ENCODE peak calls at places on chromosomes 7 and 10, in eight cellular contexts. Y is astrocyte, A is AG09309, R is testis, C is fibroblast of pulmonary artery, Q is upper lobe of right lung, V is cardiac fibroblast, B is body of pancreas. O is an unnamed sample.
A peak's percentile ranks its signal among the peaks of the same experiment; 100 is the strongest.

GRCh38 chr7:34315032-34315431 is 343.0 kb upstream of the NPSR1 start:
- DNase-seq in R (no peak), C (peak; percentile 88), B (no peak), A (peak; percentile 68), Q (no peak), Y (peak; percentile 93), V (peak; percentile 83), O (no peak)

GRCh38 chr10:86209726-86210125 is 156.9 kb downstream of the GRID1 start:
- DNase-seq in V (no peak), Y (no peak), R (no peak), B (no peak), Q (peak; percentile 35), A (no peak), C (no peak), O (no peak)

GRCh38 chr7:108166687-108167086 is 36.5 kb upstream of the LAMB4 start:
- DNase-seq in A (no peak), B (no peak), Y (no peak), V (no peak), C (no peak), Q (no peak), R (no peak), O (no peak)

GRCh38 chr10:13705526-13706169 is 118.9 kb downstream of the PRPF18 start:
- DNase-seq in Q (no peak), B (peak; percentile 17), A (no peak), V (peak; percentile 56), C (peak; percentile 53), R (no peak), Y (no peak), O (no peak)

GRCh38 chr10:14153570-14154055 is 177.1 kb downstream of the FRMD4A start:
- DNase-seq in B (no peak), Q (no peak), Y (no peak), R (peak; percentile 18), V (peak; percentile 13), A (no peak), C (peak; percentile 8), O (peak; percentile 56)

GRCh38 chr7:157893535-157894044 is 556.8 kb downstream of the DNAJB6 start:
- DNase-seq in Q (peak; percentile 28), V (no peak), Y (no peak), B (no peak), R (no peak), A (no peak), C (no peak), O (no peak)

GRCh38 chr10:48199580-48200377 is 74.7 kb downstream of the FRMPD2 start:
- DNase-seq in B (no peak), C (peak; percentile 69), A (peak; percentile 83), R (no peak), Y (peak; percentile 36), Q (no peak), V (peak; percentile 77), O (no peak)

GRCh38 chr10:31582365-31583052 is 263.5 kb downstream of the ZEB1 start:
- DNase-seq in C (peak; percentile 30), Q (no peak), Y (peak; percentile 17), A (no peak), V (peak; percentile 45), R (no peak), B (no peak), O (peak; percentile 82)

GRCh38 chr7:26729150-26729772 is 135.1 kb downstream of the SKAP2 start:
- DNase-seq in A (no peak), R (no peak), Q (no peak), V (no peak), Y (no peak), B (no peak), C (no peak), O (no peak)

GRCh38 chr10:69103784-69104183 is 15.9 kb downstream of the SRGN start:
- DNase-seq in C (no peak), Q (no peak), B (no peak), A (no peak), R (no peak), V (no peak), Y (no peak), O (no peak)

GRCh38 chr7:143487566-143487965 is 9.9 kb downstream of the TAS2R41 start:
- DNase-seq in Y (peak; percentile 7), C (no peak), B (peak; percentile 25), A (no peak), R (peak; percentile 51), V (peak; percentile 30), Q (peak; percentile 67), O (no peak)

GRCh38 chr10:133309111-133309719 is 501 bp downstream of the ZNF511 start:
- DNase-seq in R (peak; percentile 95), C (peak; percentile 94), Q (peak; percentile 98), Y (peak; percentile 61), V (peak; percentile 94), A (no peak), B (peak; percentile 96), O (peak; percentile 90)

GRCh38 chr10:133306941-133307379 is 1.7 kb downstream of the TUBGCP2 start:
- DNase-seq in Y (no peak), Q (no peak), R (no peak), V (no peak), A (no peak), C (no peak), B (no peak), O (no peak)

GRCh38 chr10:133309720-133310398 is 1.1 kb downstream of the ZNF511 start:
- DNase-seq in A (no peak), Y (no peak), B (peak; percentile 73), Q (peak; percentile 81), R (no peak), V (no peak), C (no peak), O (no peak)

GRCh38 chr10:133307776-133308430 is 769 bp downstream of the TUBGCP2 start:
- DNase-seq in R (peak; percentile 93), C (peak; percentile 73), V (peak; percentile 71), Q (peak; percentile 93), Y (peak; percentile 38), B (peak; percentile 91), A (no peak), O (peak; percentile 65)

DNA sequence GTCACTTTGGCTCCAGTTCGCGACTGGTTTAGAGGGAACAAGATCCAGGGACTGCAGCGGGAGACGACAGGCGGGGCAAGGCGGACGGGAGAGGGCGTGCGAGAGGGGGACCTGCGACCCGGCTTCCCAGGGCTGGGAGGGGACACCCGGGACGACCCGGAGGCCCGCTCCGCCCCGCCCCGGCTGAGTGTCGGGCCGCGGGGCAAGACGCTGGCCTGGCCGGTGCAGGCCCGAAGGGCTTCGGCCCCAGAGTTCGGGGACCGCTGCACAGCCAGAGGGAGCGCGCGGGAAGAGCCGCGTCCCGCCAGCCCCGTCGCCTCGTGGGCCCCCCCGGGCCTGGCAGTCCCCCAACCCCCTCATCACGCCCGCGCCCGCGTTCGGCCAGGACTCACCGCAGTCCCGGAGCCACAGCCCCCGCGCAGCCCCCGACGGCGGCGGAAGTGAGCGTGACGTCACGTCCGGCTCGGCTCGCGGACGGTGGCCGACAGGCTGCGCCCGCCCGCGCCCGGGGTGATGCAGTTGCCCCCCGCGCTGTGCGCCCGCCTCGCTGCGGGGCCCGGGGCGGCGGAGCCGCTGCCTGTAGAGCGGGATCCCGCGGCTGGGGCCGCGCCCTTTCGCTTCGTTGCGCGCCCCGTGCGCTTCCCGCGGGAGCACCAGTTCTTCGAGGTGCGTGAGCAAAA is at the start of the genes TUBGCP2 and ZNF511:
- DNase-seq in V (peak; percentile 89), B (peak; percentile 88), C (peak; percentile 86), Y (peak; percentile 70), Q (peak; percentile 95), R (peak; percentile 86), A (peak; percentile 27), O (peak; percentile 80)
- TF ChIP-seq CTCF in V (peak; percentile 3), B (peak; percentile 4), C (no peak), Y (no peak), Q (no peak), R (peak; percentile 33), A (no peak), O (no peak)

DNA sequence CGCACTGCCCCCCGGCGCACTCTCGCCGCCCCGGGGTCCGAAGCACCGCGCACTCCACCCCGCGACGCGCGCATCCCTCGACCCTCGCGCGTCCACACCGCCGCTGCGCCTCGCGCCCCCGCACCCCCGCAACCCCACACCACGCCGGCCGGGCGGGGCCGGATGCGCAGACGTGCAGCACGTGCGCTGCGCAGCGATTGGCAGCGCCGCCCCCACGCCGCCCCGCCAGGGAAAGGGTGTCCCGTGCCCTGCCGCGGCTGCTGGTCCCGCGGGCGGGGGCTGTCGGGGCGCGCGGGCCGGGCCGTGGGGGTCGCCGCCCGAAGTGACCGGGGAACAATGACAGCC is 53.7 kb upstream of the KDM7A start:
- DNase-seq in A (no peak), C (no peak), R (peak; percentile 48), Y (no peak), B (peak; percentile 22), V (no peak), Q (peak; percentile 78), O (no peak)
- H3K4me3 ChIP-seq in A (peak overlapping the region; percentile 47), C (peak overlapping the region; percentile 51), R (peak overlapping the region; percentile 50), Y (peak overlapping the region; percentile 63), B (peak overlapping the region; percentile 34), V (peak overlapping the region; percentile 51), Q (peak overlapping the region; percentile 58), O (peak overlapping the region; percentile 50)

GRCh38 chr7:92612501-92612900 is 22.3 kb upstream of the FAM133B start:
- DNase-seq in A (peak; percentile 35), V (no peak), Q (no peak), Y (peak; percentile 51), B (no peak), R (no peak), C (no peak), O (no peak)

GRCh38 chr7:92606985-92607384 is 16.8 kb upstream of the FAM133B start:
- DNase-seq in R (no peak), V (no peak), C (no peak), Q (no peak), A (no peak), B (no peak), Y (no peak), O (no peak)

GRCh38 chr7:92611735-92612134 is 21.5 kb upstream of the FAM133B start:
- DNase-seq in A (no peak), B (no peak), R (no peak), V (no peak), C (no peak), Q (no peak), Y (no peak), O (no peak)

GRCh38 chr7:92608380-92609322 is 18.5 kb upstream of the FAM133B start:
- DNase-seq in B (peak; percentile 73), Y (no peak), A (no peak), C (no peak), R (peak; percentile 64), Q (peak; percentile 87), V (no peak), O (no peak)

DNA sequence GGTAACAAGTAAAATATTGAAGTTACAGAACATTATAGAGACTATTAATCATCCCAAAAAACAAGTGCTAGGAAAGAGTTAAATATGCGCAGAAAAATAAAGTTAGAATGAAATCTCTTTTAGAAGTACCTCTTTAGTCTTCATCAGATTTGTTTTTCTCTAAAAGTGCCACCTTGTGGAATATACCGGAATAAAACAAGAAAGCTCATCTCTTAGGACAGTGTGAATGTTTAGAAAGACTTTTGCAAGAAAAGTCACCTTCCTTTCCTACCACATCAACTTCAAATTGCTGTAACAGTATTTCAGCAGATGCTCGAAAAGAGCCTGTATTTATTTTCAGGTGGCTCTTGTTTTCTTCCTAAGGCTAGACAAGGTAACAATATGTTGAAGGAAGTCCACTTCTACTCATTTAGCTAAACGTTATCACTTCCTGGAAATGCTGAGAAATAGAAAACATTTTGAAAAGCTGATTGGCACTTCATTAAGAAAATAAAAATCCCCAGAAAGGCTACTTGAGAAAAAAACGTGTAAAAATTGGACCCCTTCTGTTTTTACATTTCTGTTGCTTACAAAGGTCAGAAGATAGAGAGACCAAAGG is 19.8 kb upstream of the FAM133B start:
- DNase-seq in Q (no peak), B (no peak), A (no peak), Y (no peak), V (peak; percentile 55), C (peak; percentile 58), R (no peak), O (no peak)
- TF ChIP-seq CTCF in Q (peak; percentile 47), B (peak; percentile 38), A (peak; percentile 32), Y (peak; percentile 32), V (peak; percentile 30), C (peak; percentile 49), R (no peak), O (peak; percentile 51)

GRCh38 chr7:71443197-71443542 is 311.2 kb downstream of the GALNT17 start:
- DNase-seq in Y (no peak), V (no peak), R (no peak), C (no peak), B (no peak), Q (no peak), A (no peak), O (no peak)
- H3K4me3 ChIP-seq in Y (no peak overlapping the region), V (no peak overlapping the region), R (no peak overlapping the region), C (no peak overlapping the region), B (no peak overlapping the region), Q (no peak overlapping the region), A (no peak overlapping the region), O (no peak overlapping the region)